ENCODE peak calls at places on chromosome 4, in eight cellular contexts. E, R, H, L, V, D, N and X are unnamed samples.

GRCh38 chr4:73730854-73731253 is 9.5 kb upstream of the CXCL8 start:
- DNase-seq in N (no peak), R (no peak), E (no peak), D (no peak), H (no peak), L (no peak), V (no peak), X (peak; percentile 88)

GRCh38 chr4:45442466-45442865 is 681.4 kb downstream of the GABRG1 start:
- DNase-seq in H (no peak), L (no peak), V (no peak), D (no peak), R (peak; percentile 24), E (no peak), N (peak; percentile 33), X (peak; percentile 11)

GRCh38 chr4:158799013-158799770 is 30.4 kb downstream of the FNIP2 start:
- DNase-seq in V (no peak), N (no peak), R (no peak), H (no peak), L (no peak), E (no peak), D (no peak), X (no peak)

GRCh38 chr4:70712604-70713452 is 8.9 kb upstream of the RUFY3 start:
- DNase-seq in R (no peak), L (no peak), N (no peak), H (no peak), E (no peak), V (peak; percentile 56), D (no peak), X (no peak)

GRCh38 chr4:1204828-1205591 is 32.6 kb upstream of the SPON2 start:
- DNase-seq in D (no peak), E (no peak), R (no peak), N (no peak), H (peak; percentile 74), L (peak; percentile 91), V (peak; percentile 90), X (no peak)

GRCh38 chr4:130747842-130748241 is 1651.9 kb downstream of the C4orf33 start:
- DNase-seq in D (no peak), V (no peak), R (peak; percentile 1), E (peak; percentile 10), N (peak; percentile 0), L (no peak), H (no peak), X (peak; percentile 8)

GRCh38 chr4:113602829-113603228 is 158.7 kb downstream of the CAMK2D start:
- DNase-seq in V (no peak), R (no peak), L (no peak), H (no peak), D (no peak), N (no peak), E (no peak), X (no peak)

GRCh38 chr4:3462790-3463415 is at the start of gene DOK7:
- DNase-seq in H (peak; percentile 81), R (no peak), N (no peak), V (no peak), D (no peak), L (peak; percentile 50), E (no peak), X (peak; percentile 45)

GRCh38 chr4:89368855-89369254 is 61.3 kb upstream of the GPRIN3 start:
- DNase-seq in R (no peak), L (no peak), N (no peak), H (no peak), E (no peak), V (no peak), D (no peak), X (no peak)

GRCh38 chr4:77308843-77309242 is 151.8 kb downstream of the CCNG2 start:
- DNase-seq in R (peak; percentile 41), D (peak; percentile 36), L (no peak), H (no peak), E (peak; percentile 26), N (peak; percentile 54), V (no peak), X (peak; percentile 43)

GRCh38 chr4:46648088-46648744 is 258.3 kb upstream of the GABRA2 start:
- DNase-seq in H (no peak), E (peak; percentile 2), N (peak; percentile 69), D (no peak), L (peak; percentile 19), R (peak; percentile 20), V (no peak), X (peak; percentile 69)

GRCh38 chr4:25969374-25969773 is 55.4 kb downstream of the SMIM20 start:
- DNase-seq in V (no peak), H (no peak), E (no peak), L (no peak), D (no peak), R (no peak), N (no peak), X (no peak)

GRCh38 chr4:143291334-143291733 is 45.3 kb upstream of the GAB1 start:
- DNase-seq in V (no peak), N (no peak), D (no peak), E (no peak), L (no peak), R (no peak), H (no peak), X (no peak)

GRCh38 chr4:36235306-36235705 is 9.0 kb downstream of the ARAP2 start:
- DNase-seq in E (peak; percentile 21), R (no peak), V (no peak), D (no peak), N (no peak), L (no peak), H (no peak), X (peak; percentile 16)

GRCh38 chr4:123547167-123547817 is 150.7 kb downstream of the SPRY1 start:
- DNase-seq in R (no peak), E (no peak), L (peak; percentile 88), N (no peak), D (no peak), V (peak; percentile 89), H (peak; percentile 88), X (no peak)

GRCh38 chr4:81605278-81605677 is 133.6 kb upstream of the RASGEF1B start:
- DNase-seq in E (no peak), V (no peak), R (no peak), N (no peak), H (no peak), L (no peak), D (no peak), X (no peak)

GRCh38 chr4:138981930-138982390 is 33.6 kb upstream of the NOCT start:
- DNase-seq in H (no peak), D (peak; percentile 23), V (no peak), L (no peak), N (peak; percentile 93), R (peak; percentile 92), E (peak; percentile 39), X (peak; percentile 69)

GRCh38 chr4:131091896-131092295 is 1995.9 kb downstream of the C4orf33 start:
- DNase-seq in R (peak; percentile 44), E (peak; percentile 14), L (no peak), N (peak; percentile 51), H (no peak), V (no peak), D (peak; percentile 9), X (peak; percentile 44)

GRCh38 chr4:177427097-177427665 is 15.1 kb downstream of the AGA start:
- DNase-seq in H (no peak), L (no peak), D (no peak), V (no peak), R (peak; percentile 31), E (no peak), N (peak; percentile 52), X (no peak)

GRCh38 chr4:57501715-57502114 is 391.5 kb upstream of the IGFBP7 start:
- DNase-seq in H (no peak), N (peak; percentile 30), V (no peak), L (no peak), R (peak; percentile 29), D (no peak), E (no peak), X (no peak)

GRCh38 chr4:40672528-40673522 is 43.2 kb upstream of the RBM47 start:
- DNase-seq in V (no peak), R (peak; percentile 99), H (no peak), L (no peak), N (peak; percentile 99), D (peak; percentile 57), E (peak; percentile 88), X (peak; percentile 99)

GRCh38 chr4:160180206-160180605 is 1077.3 kb downstream of the RAPGEF2 start:
- DNase-seq in E (peak; percentile 44), N (no peak), L (no peak), V (no peak), R (peak; percentile 66), H (no peak), D (no peak), X (no peak)

GRCh38 chr4:10048931-10049655 is 27.8 kb upstream of the SLC2A9 start:
- DNase-seq in H (no peak), V (peak; percentile 70), D (no peak), E (no peak), N (no peak), L (no peak), R (no peak), X (no peak)

GRCh38 chr4:22062676-22063075 is 114.1 kb upstream of the KCNIP4 start:
- DNase-seq in N (no peak), E (no peak), V (no peak), D (no peak), R (no peak), H (no peak), L (no peak), X (no peak)

GRCh38 chr4:102616661-102617060 is 115.5 kb downstream of the NFKB1 start:
- DNase-seq in R (no peak), E (no peak), L (no peak), D (no peak), H (no peak), V (no peak), N (no peak), X (no peak)

GRCh38 chr4:98710831-98711230 is 52.4 kb upstream of the TSPAN5 start:
- DNase-seq in H (no peak), E (no peak), D (no peak), N (peak; percentile 22), L (no peak), R (no peak), V (no peak), X (no peak)

GRCh38 chr4:1220566-1220965 is 28.4 kb downstream of the CTBP1 start:
- DNase-seq in N (no peak), H (no peak), R (no peak), L (no peak), V (no peak), D (no peak), E (no peak), X (no peak)